ENCODE peak calls at places on chromosomes 16 and 17, in nine cellular contexts. O is cerebellar nuclear complex; I is DND-41; W is effector CD4-positive, alpha-beta T cell; Y is NCI-H1105 treated with DMSO at 0.1 percent for 48 hours; L is neuronal stem cell; Q is NCI-H460; B is anterior cingulate cortex; U is G401. R is an unnamed sample.

GRCh38 chr16:54241525-54241924 is 45.1 kb downstream of the IRX3 start:
- DNase-seq in O (no peak), I (no peak), W (no peak), Y (no peak), L (no peak), Q (no peak), B (no peak), U (no peak), R (no peak)

GRCh38 chr16:89805136-89805905 is 11.1 kb downstream of the FANCA start:
- DNase-seq in O (no peak), I (no peak), W (no peak), Y (no peak), L (no peak), Q (no peak), B (no peak), U (peak; percentile 78), R (no peak)

GRCh38 chr16:27220120-27220519 is 16.8 kb downstream of the KDM8 start:
- DNase-seq in O (no peak), I (no peak), W (no peak), Y (no peak), L (no peak), Q (no peak), B (no peak), U (no peak), R (no peak)

GRCh38 chr16:84571506-84571905 is 46.4 kb downstream of the COTL1 start:
- DNase-seq in O (no peak), I (no peak), W (no peak), Y (no peak), L (no peak), Q (no peak), B (no peak), U (no peak), R (no peak)

GRCh38 chr17:77409282-77410161 is 268.8 kb downstream of the SEC14L1 start:
- DNase-seq in O (no peak), I (peak; percentile 60), W (no peak), Y (no peak), L (no peak), Q (no peak), B (no peak), U (no peak), R (no peak)

GRCh38 chr17:27336217-27336616 is 42.3 kb downstream of the WSB1 start:
- DNase-seq in O (no peak), I (no peak), W (no peak), Y (no peak), L (no peak), Q (no peak), B (no peak), U (no peak), R (no peak)

GRCh38 chr16:30949655-30950515 is 1.0 kb downstream of the ORAI3 start:
- DNase-seq in O (no peak), I (peak; percentile 75), W (no peak), Y (no peak), L (no peak), Q (peak; percentile 65), B (no peak), U (peak; percentile 40), R (no peak)

GRCh38 chr17:80270836-80271235 is 10.2 kb downstream of the RNF213 start:
- DNase-seq in O (no peak), I (peak; percentile 58), W (peak; percentile 26), Y (no peak), L (peak; percentile 58), Q (no peak), B (no peak), U (no peak), R (no peak)

GRCh38 chr17:43882761-43883415 is 24.4 kb downstream of the MPP2 start:
- DNase-seq in O (no peak), I (no peak), W (no peak), Y (no peak), L (no peak), Q (no peak), B (no peak), U (no peak), R (no peak)

GRCh38 chr17:38628441-38628840 is 22.7 kb upstream of the SRCIN1 start:
- DNase-seq in O (no peak), I (peak; percentile 10), W (no peak), Y (peak; percentile 1), L (no peak), Q (peak; percentile 30), B (no peak), U (peak; percentile 12), R (no peak)

GRCh38 chr16:27450836-27451341 is 48.9 kb downstream of the IL21R start:
- DNase-seq in O (no peak), I (peak; percentile 42), W (no peak), Y (no peak), L (no peak), Q (no peak), B (no peak), U (no peak), R (no peak)

GRCh38 chr16:677306-678190 is 2.1 kb downstream of the RHBDL1 start:
- DNase-seq in O (no peak), I (no peak), W (no peak), Y (peak; percentile 81), L (no peak), Q (no peak), B (no peak), U (no peak), R (no peak)

GRCh38 chr17:28346746-28347246 is 10.5 kb downstream of the POLDIP2 start:
- DNase-seq in O (no peak), I (no peak), W (no peak), Y (no peak), L (no peak), Q (no peak), B (no peak), U (no peak), R (no peak)

GRCh38 chr16:4917117-4917516 is 19.8 kb downstream of the PPL start:
- DNase-seq in O (no peak), I (no peak), W (no peak), Y (no peak), L (no peak), Q (no peak), B (no peak), U (no peak), R (no peak)

GRCh38 chr16:1832831-1833454 is 5.9 kb downstream of the FAHD1 start:
- DNase-seq in O (no peak), I (no peak), W (no peak), Y (no peak), L (no peak), Q (no peak), B (no peak), U (no peak), R (no peak)

GRCh38 chr16:54936979-54937672 is 6.5 kb downstream of the IRX5 start:
- DNase-seq in O (no peak), I (no peak), W (no peak), Y (no peak), L (peak; percentile 83), Q (no peak), B (no peak), U (no peak), R (no peak)

GRCh38 chr17:16241906-16242399 is 24.9 kb downstream of the PIGL start:
- DNase-seq in O (no peak), I (no peak), W (no peak), Y (no peak), L (no peak), Q (no peak), B (no peak), U (no peak), R (no peak)

GRCh38 chr16:16009396-16009795 is 60.0 kb downstream of the ABCC1 start:
- DNase-seq in O (no peak), I (no peak), W (no peak), Y (no peak), L (no peak), Q (no peak), B (no peak), U (peak; percentile 34), R (no peak)

GRCh38 chr17:9170822-9171221 is 149.5 kb downstream of the NTN1 start:
- DNase-seq in O (no peak), I (no peak), W (no peak), Y (no peak), L (no peak), Q (no peak), B (no peak), U (no peak), R (no peak)

GRCh38 chr17:1059131-1059795 is 62.3 kb downstream of the TIMM22 start:
- DNase-seq in O (no peak), I (no peak), W (no peak), Y (peak; percentile 47), L (no peak), Q (no peak), B (no peak), U (no peak), R (no peak)

GRCh38 chr16:77898671-77899211 is 110.4 kb downstream of the VAT1L start:
- DNase-seq in O (no peak), I (no peak), W (no peak), Y (no peak), L (no peak), Q (no peak), B (no peak), U (peak; percentile 62), R (no peak)

GRCh38 chr17:8965394-8966168 is at the start of gene PIK3R5:
- DNase-seq in O (no peak), I (peak; percentile 78), W (peak; percentile 72), Y (no peak), L (peak; percentile 40), Q (no peak), B (no peak), U (no peak), R (no peak)

GRCh38 chr16:69904495-69905170 is 46.5 kb upstream of the CLEC18A start:
- DNase-seq in O (no peak), I (no peak), W (no peak), Y (no peak), L (no peak), Q (no peak), B (no peak), U (no peak), R (no peak)

GRCh38 chr17:48066656-48067055 is 18.5 kb downstream of the NFE2L1 start:
- DNase-seq in O (no peak), I (no peak), W (no peak), Y (no peak), L (no peak), Q (no peak), B (no peak), U (no peak), R (no peak)

GRCh38 chr17:19372866-19373505 is 5.3 kb upstream of the MAPK7 start:
- DNase-seq in O (no peak), I (no peak), W (no peak), Y (no peak), L (no peak), Q (no peak), B (no peak), U (no peak), R (no peak)

GRCh38 chr16:64440421-64440831 is 681.4 kb downstream of the CDH11 start:
- DNase-seq in O (no peak), I (no peak), W (no peak), Y (no peak), L (no peak), Q (peak; percentile 49), B (no peak), U (no peak), R (no peak)

GRCh38 chr17:53234138-53234537 is 588.6 kb upstream of the KIF2B start:
- DNase-seq in O (no peak), I (no peak), W (no peak), Y (no peak), L (no peak), Q (no peak), B (no peak), U (no peak), R (no peak)

GRCh38 chr17:71792966-71793365 is 327.9 kb upstream of the SOX9 start:
- DNase-seq in O (no peak), I (no peak), W (no peak), Y (no peak), L (no peak), Q (no peak), B (no peak), U (no peak), R (no peak)

GRCh38 chr17:74094651-74095050 is 108.8 kb upstream of the RPL38 start:
- DNase-seq in O (no peak), I (no peak), W (no peak), Y (no peak), L (no peak), Q (no peak), B (no peak), U (no peak), R (no peak)

R was measured in glomerular endothelial cell.